ENCODE peak calls at places on chromosomes 11 and 22, in ten cellular contexts. R is IMR-90, U is transverse colon, W is neuronal stem cell, S is mucosa of descending colon, O is body of pancreas, B is Peyer's patch, Z is spleen, I is HCT116, T is heart right ventricle. P is an unnamed sample. For H3K4me1, the result is how much of the 10 kb centered on the place peaks cover.

GRCh38 chr11:58286249-58286648 is 18.2 kb upstream of the OR10W1 start:
- DNase-seq in R (peak), U (peak), W (peak), S (no peak), O (no peak), B (no peak), Z (no peak), I (peak), T (no peak), P (no peak)

GRCh38 chr22:43042101-43042780 is 27.3 kb upstream of the PACSIN2 start:
- DNase-seq in R (peak), U (no peak), W (no peak), S (no peak), O (peak), B (no peak), Z (no peak), I (no peak), T (no peak), P (no peak)

GRCh38 chr11:29129850-29130249 is 887.0 kb downstream of the KCNA4 start:
- DNase-seq in R (peak), U (no peak), W (no peak), S (no peak), O (no peak), B (no peak), Z (no peak), I (no peak), T (no peak), P (no peak)

GRCh38 chr11:79244175-79244804 is 196.5 kb downstream of the TENM4 start:
- DNase-seq in R (peak), U (no peak), W (no peak), S (no peak), O (no peak), B (no peak), Z (no peak), I (no peak), T (no peak), P (no peak)

GRCh38 chr22:29128891-29129643 is 56.2 kb downstream of the KREMEN1 start:
- DNase-seq in R (peak), U (no peak), W (no peak), S (no peak), O (no peak), B (no peak), Z (no peak), I (no peak), T (no peak), P (no peak)

GRCh38 chr11:88103337-88104206 is 71.7 kb downstream of the RAB38 start:
- DNase-seq in R (peak), U (peak), W (peak), S (no peak), O (peak), B (no peak), Z (no peak), I (peak), T (peak), P (peak)

GRCh38 chr22:27107824-27108223 is 450.4 kb downstream of the MIAT start:
- DNase-seq in R (peak), U (peak), W (no peak), S (peak), O (peak), B (no peak), Z (no peak), I (peak), T (peak), P (peak)

GRCh38 chr11:115496892-115497291 is 7.3 kb downstream of the CADM1 start:
- DNase-seq in R (no peak), U (no peak), W (no peak), S (no peak), O (no peak), B (no peak), Z (no peak), I (no peak), T (no peak), P (no peak)

GRCh38 chr11:72119188-72119587 is 6.7 kb upstream of the ANAPC15 start:
- DNase-seq in R (no peak), U (no peak), W (no peak), S (no peak), O (no peak), B (no peak), Z (no peak), I (no peak), T (no peak), P (no peak)

GRCh38 chr11:123054301-123055065 is 7.5 kb downstream of the HSPA8 start:
- DNase-seq in R (peak), U (no peak), W (peak), S (no peak), O (peak), B (no peak), Z (no peak), I (peak), T (peak), P (no peak)

GRCh38 chr11:9104581-9104980 is 13.2 kb upstream of the SCUBE2 start:
- DNase-seq in R (no peak), U (no peak), W (no peak), S (no peak), O (no peak), B (no peak), Z (no peak), I (no peak), T (no peak), P (no peak)

GRCh38 chr11:99640671-99641070 is 619.9 kb downstream of the CNTN5 start:
- DNase-seq in R (no peak), U (no peak), W (no peak), S (no peak), O (no peak), B (no peak), Z (no peak), I (no peak), T (no peak), P (no peak)

GRCh38 chr11:128512478-128513127 is 74.8 kb downstream of the ETS1 start:
- DNase-seq in R (no peak), U (no peak), W (no peak), S (no peak), O (no peak), B (no peak), Z (peak), I (no peak), T (no peak), P (no peak)

GRCh38 chr11:91248199-91248807 is 976.3 kb upstream of the FAT3 start:
- DNase-seq in R (peak), U (no peak), W (peak), S (no peak), O (no peak), B (no peak), Z (no peak), I (peak), T (peak), P (peak)

GRCh38 chr11:65288706-65289536 is 25.7 kb upstream of the CDC42EP2 start:
- DNase-seq in R (no peak), U (no peak), W (no peak), S (no peak), O (peak), B (no peak), Z (no peak), I (no peak), T (no peak), P (peak)

GRCh38 chr11:38274031-38274430 is 1676.0 kb upstream of the RAG2 start:
- DNase-seq in R (no peak), U (no peak), W (no peak), S (no peak), O (no peak), B (no peak), Z (no peak), I (no peak), T (no peak), P (no peak)

GRCh38 chr11:58334708-58335107 is 24.2 kb downstream of the OR5B17 start:
- DNase-seq in R (peak), U (no peak), W (no peak), S (no peak), O (no peak), B (no peak), Z (no peak), I (peak), T (no peak), P (no peak)

GRCh38 chr22:45818130-45819085 is 146.8 kb downstream of the ATXN10 start:
- DNase-seq in R (no peak), U (no peak), W (no peak), S (no peak), O (peak), B (no peak), Z (no peak), I (no peak), T (peak), P (peak)

GRCh38 chr11:67539588-67539987 is 16.3 kb upstream of the CABP2 start:
- DNase-seq in R (no peak), U (no peak), W (no peak), S (no peak), O (no peak), B (no peak), Z (no peak), I (no peak), T (no peak), P (no peak)

GRCh38 chr22:44917372-44918165 is 92.2 kb downstream of the PHF21B start:
- DNase-seq in R (no peak), U (no peak), W (no peak), S (peak), O (no peak), B (no peak), Z (peak), I (no peak), T (no peak), P (no peak)

GRCh38 chr11:75195164-75195962 is 44.5 kb downstream of the SLCO2B1 start:
- DNase-seq in R (no peak), U (peak), W (no peak), S (no peak), O (peak), B (no peak), Z (no peak), I (no peak), T (peak), P (peak)

GRCh38 chr11:66324626-66325025 is 7.8 kb upstream of the CD248 start:
- DNase-seq in R (no peak), U (no peak), W (no peak), S (no peak), O (no peak), B (no peak), Z (no peak), I (no peak), T (no peak), P (no peak)

GRCh38 chr11:66327171-66328035 is 8.8 kb downstream of the RIN1 start:
- DNase-seq in R (peak), U (no peak), W (no peak), S (no peak), O (no peak), B (no peak), Z (no peak), I (no peak), T (no peak), P (no peak)

GRCh38 chr11:66326261-66327111 is 9.6 kb upstream of the CD248 start:
- DNase-seq in R (no peak), U (no peak), W (no peak), S (peak), O (no peak), B (no peak), Z (no peak), I (no peak), T (peak), P (no peak)

GRCh38 chr11:66323684-66324083 is 6.8 kb upstream of the CD248 start:
- DNase-seq in R (no peak), U (no peak), W (no peak), S (no peak), O (no peak), B (no peak), Z (no peak), I (no peak), T (no peak), P (no peak)

DNA sequence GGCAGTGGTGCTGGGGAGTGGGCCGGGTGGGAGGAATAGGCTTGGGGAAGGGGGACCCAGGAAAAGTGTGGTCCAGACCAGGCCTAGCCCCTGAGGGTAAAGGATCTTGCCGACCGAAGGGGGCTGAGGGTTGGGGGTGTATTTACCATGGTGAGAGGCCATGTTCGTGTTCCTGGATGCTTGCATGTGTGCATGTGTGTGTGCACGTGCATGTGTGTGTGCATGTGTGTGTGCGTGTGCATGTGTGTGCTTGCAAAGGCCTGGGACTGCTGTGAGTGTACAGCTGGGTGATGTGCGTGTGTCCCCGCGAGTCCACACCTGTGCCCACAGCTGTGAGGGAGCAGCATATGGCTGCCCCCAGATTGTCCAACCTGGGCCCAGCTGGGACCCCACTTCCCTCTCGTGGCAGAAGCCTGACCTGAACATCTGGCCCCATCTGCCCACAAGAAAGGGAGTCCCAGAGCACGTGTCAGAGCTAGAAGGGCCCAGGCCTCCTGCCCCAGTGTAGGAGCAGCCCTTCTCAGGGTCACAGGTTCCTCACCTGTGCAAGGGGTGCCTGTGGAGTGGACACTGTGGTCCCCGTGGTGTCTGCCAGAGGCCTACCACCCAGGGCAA is 8.4 kb upstream of the CD248 start:
- DNase-seq in R (no peak), U (no peak), W (no peak), S (no peak), O (no peak), B (no peak), Z (no peak), I (no peak), T (no peak), P (no peak)
- H3K4me1 ChIP-seq in R (under half), U (under half), W (under half), S (under half), O (under half), B (under half), Z (half or more), I (under half), T (under half), P (under half)

GRCh38 chr11:18490319-18490718 is 34.7 kb downstream of the LDHAL6A start:
- DNase-seq in R (peak), U (no peak), W (no peak), S (no peak), O (no peak), B (no peak), Z (no peak), I (no peak), T (no peak), P (no peak)
- H3K4me3 ChIP-seq in R (no peak), U (no peak), W (no peak), S (no peak), O (no peak), B (no peak), Z (no peak), I (no peak), T (no peak), P (no peak)

GRCh38 chr11:61151545-61152252 is 9.5 kb downstream of the VPS37C start:
- DNase-seq in R (no peak), U (no peak), W (no peak), S (no peak), O (no peak), B (no peak), Z (peak), I (no peak), T (no peak), P (no peak)
- H3K4me1 ChIP-seq in R (under half), U (half or more), W (under half), S (under half), O (half or more), B (under half), Z (half or more), I (under half), T (half or more), P (half or more)

DNA sequence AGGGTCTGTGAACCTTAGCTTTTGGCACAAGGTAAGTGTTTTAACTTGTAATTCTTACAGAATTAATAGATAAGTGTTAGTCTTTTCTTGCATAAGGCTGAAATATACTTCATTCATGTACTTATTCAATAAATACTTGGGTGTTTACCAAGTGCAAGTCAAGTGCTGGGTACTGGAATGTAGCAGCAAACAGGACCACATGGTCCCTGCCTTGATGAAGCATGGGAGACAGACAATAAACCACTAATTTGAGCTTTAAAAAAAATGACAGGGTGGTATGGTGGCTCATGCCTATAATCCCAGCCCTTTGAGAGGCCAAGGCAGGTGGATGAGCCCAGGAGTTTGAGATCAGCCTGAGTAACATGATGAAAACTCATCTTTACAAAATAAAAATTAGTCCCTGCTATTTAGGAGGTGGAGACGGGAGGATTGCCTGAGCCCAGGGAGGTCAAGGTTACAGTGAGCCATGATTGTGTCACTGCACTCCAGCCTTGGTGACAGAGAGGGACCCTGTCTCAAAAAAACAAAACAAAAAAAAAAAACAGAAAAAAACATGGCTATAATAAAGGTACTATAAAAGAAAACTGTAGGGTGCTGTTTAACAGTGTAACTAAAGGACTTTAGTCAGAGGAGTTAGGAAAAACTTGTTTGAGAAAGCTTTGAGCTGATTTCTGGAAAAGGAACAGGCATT is 11.1 kb downstream of the CCDC83 start:
- DNase-seq in R (no peak), U (no peak), W (no peak), S (no peak), O (no peak), B (no peak), Z (no peak), I (no peak), T (no peak), P (no peak)
- H3K4me3 ChIP-seq in R (no peak), U (no peak), W (no peak), S (no peak), O (no peak), B (no peak), Z (no peak), I (no peak), T (no peak), P (no peak)

DNA sequence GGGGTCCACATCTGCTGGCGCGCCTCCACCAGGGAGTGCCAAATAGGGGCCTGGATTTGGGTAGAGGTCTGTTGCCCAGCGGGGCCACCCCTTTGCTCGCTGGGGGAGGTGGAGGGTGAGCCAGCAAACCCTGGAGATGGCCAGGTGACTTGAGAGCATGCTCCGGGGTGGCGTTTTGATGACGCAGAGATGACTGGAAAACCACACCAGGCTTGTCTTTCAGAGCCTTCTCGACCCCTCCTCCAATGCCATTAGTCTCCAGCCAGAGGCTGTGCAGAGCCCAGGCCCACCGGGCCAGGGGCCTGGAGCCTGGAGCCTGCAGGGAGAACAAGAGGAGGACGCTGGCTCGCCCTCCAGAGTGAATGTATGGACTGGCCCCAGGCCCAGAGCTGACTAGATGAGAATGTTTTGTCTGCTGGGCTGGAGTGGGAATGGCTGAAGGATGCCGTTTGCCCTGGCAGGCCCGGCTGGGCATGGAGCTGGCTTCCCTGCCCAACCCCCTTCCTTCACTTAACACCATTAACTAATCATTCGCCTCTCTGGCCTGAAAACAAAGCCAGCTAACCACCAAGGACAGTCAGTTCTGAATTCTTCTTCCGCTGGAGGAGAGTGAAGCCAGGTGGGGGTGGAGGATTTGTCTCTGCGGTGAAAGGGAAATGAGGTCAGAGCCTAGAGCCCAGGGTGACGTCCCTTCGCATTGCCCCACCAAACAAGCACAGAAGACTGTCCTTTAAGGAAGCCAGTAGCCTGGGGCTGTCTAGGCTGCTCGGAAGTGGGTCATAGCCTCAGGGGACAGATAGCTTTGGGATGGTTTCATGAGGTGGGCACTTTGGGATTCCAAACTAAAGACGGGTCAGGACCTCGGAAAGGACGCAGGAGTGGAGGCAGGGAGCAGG is 1.6 kb upstream of the MCAM start:
- DNase-seq in R (peak), U (peak), W (no peak), S (no peak), O (peak), B (peak), Z (no peak), I (no peak), T (peak), P (no peak)
- H3K4me1 ChIP-seq in R (under half), U (half or more), W (under half), S (under half), O (half or more), B (under half), Z (half or more), I (under half), T (half or more), P (under half)

DNA sequence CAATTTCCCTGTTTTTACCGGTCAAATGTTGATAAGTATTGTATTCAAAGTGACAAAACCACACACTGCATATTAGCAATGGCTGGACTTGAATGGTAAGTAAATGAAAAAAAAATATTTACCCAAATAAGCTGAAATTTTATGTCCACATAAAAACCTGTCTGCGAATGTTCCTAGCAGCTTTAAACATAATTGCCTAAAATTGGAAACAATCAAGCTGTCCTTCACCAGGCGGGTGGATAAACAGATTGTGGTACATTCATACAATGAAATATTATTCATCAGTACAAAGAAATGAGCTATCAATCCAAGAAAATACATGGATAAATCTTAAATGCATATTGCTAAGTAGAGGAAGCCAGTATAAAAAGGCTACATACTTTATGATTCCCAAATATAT is 1067.8 kb downstream of the LRRC4C start:
- DNase-seq in R (no peak), U (no peak), W (no peak), S (no peak), O (no peak), B (no peak), Z (no peak), I (no peak), T (no peak), P (no peak)
- H3K4me3 ChIP-seq in R (no peak), U (no peak), W (no peak), S (no peak), O (no peak), B (no peak), Z (no peak), I (no peak), T (no peak), P (no peak)